ENCODE peak calls at places on chromosomes 2 and 18, in four cellular contexts. W is endothelial cell of umbilical vein, Z is IMR-90, N is K562. B is an unnamed sample.

GRCh38 chr2:4690913-4691312 is 987.5 kb downstream of the DCDC2C start:
- DNase-seq in N (no peak), W (no peak), Z (no peak), B (no peak)

GRCh38 chr2:153967248-153967973 is 95.7 kb downstream of the GALNT13 start:
- DNase-seq in Z (no peak), W (no peak), N (no peak), B (no peak)

GRCh38 chr2:155696561-155696960 is 636.0 kb downstream of the NR4A2 start:
- DNase-seq in Z (no peak), N (no peak), W (peak; percentile 72), B (no peak)

GRCh38 chr2:145764631-145765030 is 1244.7 kb upstream of the ZEB2 start:
- DNase-seq in N (no peak), W (peak; percentile 28), Z (no peak), B (no peak)

GRCh38 chr18:45357681-45358470 is 257.4 kb upstream of the SLC14A2 start:
- DNase-seq in Z (no peak), N (no peak), W (no peak), B (no peak)

GRCh38 chr2:37379881-37380296 is 35.5 kb downstream of the QPCT start:
- DNase-seq in Z (no peak), W (peak; percentile 80), N (no peak), B (no peak)

GRCh38 chr2:39243469-39244123 is at the start of gene CDKL4:
- DNase-seq in W (no peak), Z (no peak), N (no peak), B (no peak)

GRCh38 chr2:170571612-170572011 is 143.5 kb upstream of the SP5 start:
- DNase-seq in W (no peak), N (no peak), Z (no peak), B (no peak)

GRCh38 chr2:16617282-16618266 is 48.1 kb downstream of the CYRIA start:
- DNase-seq in W (peak; percentile 59), N (peak; percentile 45), Z (peak; percentile 56), B (no peak)

GRCh38 chr2:74188018-74188601 is 9.4 kb upstream of the MOB1A start:
- DNase-seq in Z (peak; percentile 90), W (no peak), N (no peak), B (peak; percentile 85)

GRCh38 chr2:122001441-122001874 is 246.0 kb downstream of the TSN start:
- DNase-seq in Z (no peak), W (no peak), N (no peak), B (no peak)

GRCh38 chr2:202632682-202633081 is 2.1 kb upstream of the FAM117B start:
- DNase-seq in W (peak; percentile 58), N (no peak), Z (peak; percentile 58), B (no peak)

GRCh38 chr18:32040936-32041335 is 22.3 kb downstream of the RNF125 start:
- DNase-seq in W (peak; percentile 6), N (no peak), Z (no peak), B (no peak)

GRCh38 chr2:14577843-14578242 is 54.7 kb upstream of the LRATD1 start:
- DNase-seq in Z (no peak), N (no peak), W (no peak), B (no peak)

GRCh38 chr18:42183746-42184145 is 228.7 kb downstream of the PIK3C3 start:
- DNase-seq in N (no peak), Z (peak; percentile 61), W (no peak), B (no peak)

GRCh38 chr18:12520442-12520992 is 112.8 kb downstream of the PRELID3A start:
- DNase-seq in W (no peak), N (no peak), Z (peak; percentile 10), B (no peak)

GRCh38 chr2:70767094-70767698 is 804 bp downstream of the ADD2 start:
- DNase-seq in W (no peak), Z (no peak), N (peak; percentile 78), B (no peak)

GRCh38 chr18:22688877-22689496 is 244.1 kb upstream of the RBBP8 start:
- DNase-seq in W (no peak), Z (no peak), N (no peak), B (no peak)
- H3K9me1 ChIP-seq in W (no peaks in the 10 kb centered on the region), Z (peaks cover 5% of the 10 kb centered on the region), N (no peaks in the 10 kb centered on the region), B (no peaks in the 10 kb centered on the region)

DNA sequence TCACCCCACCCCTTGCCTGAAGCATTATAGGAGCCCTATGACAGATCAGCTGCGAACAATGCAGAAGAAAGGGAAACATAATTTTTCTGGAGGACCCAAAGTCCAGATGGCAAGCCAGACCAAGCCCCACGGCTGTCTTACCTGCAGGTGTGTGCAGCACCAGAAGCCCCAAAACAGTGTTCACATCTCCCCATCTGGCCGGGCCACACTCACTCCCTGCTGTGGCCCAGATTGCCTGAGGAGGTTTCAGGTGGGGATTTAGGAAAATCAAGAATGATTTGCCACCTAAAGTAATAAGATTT is 11.7 kb upstream of the STK17B start:
- DNase-seq in W (no peak), N (no peak), Z (no peak), B (no peak)
- H3K9ac ChIP-seq in W (no peak overlapping the region), N (no peak overlapping the region), Z (no peak overlapping the region), B (no peak overlapping the region)

GRCh38 chr2:24950100-24950499 is 21.7 kb downstream of the DNAJC27 start:
- DNase-seq in Z (no peak), W (no peak), N (no peak), B (no peak)

GRCh38 chr2:24948506-24948905 is 23.2 kb downstream of the DNAJC27 start:
- DNase-seq in W (no peak), N (no peak), Z (no peak), B (no peak)

GRCh38 chr2:24947758-24948157 is 24.0 kb downstream of the DNAJC27 start:
- DNase-seq in W (no peak), N (no peak), Z (no peak), B (no peak)

GRCh38 chr2:24943427-24943826 is 23.4 kb upstream of the ADCY3 start:
- DNase-seq in W (no peak), N (no peak), Z (peak; percentile 44), B (no peak)

DNA sequence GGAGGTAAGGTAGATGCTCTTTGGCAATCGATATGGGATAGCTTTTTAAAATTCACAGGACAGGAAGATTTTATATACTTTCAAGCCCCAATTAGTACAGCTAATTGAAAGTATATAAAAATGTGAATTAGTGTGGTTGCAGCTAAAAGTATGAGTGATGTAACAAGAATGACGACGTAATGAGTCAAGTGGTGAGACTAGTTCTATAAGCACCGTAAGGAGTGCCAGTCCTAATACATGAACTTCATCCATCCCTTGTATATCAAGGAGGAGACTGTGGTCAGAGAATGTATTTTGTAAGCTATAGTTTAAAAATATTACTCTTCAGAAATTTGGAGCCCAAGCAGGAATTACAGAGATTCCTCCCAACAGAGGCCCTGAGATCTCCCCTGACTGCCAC is 25.8 kb downstream of the DNAJC27 start:
- DNase-seq in Z (peak; percentile 61), W (no peak), N (no peak), B (no peak)
- H2AFZ ChIP-seq in Z (no peak overlapping the region), W (no peak overlapping the region), N (no peak overlapping the region), B (no peak overlapping the region)

GRCh38 chr18:48882379-48882778 is 68.4 kb downstream of the SMAD7 start:
- DNase-seq in W (no peak), Z (no peak), N (no peak), B (no peak)
- H3K9me1 ChIP-seq in W (no peaks in the 10 kb centered on the region), Z (peaks cover 7% of the 10 kb centered on the region), N (no peaks in the 10 kb centered on the region), B (no peaks in the 10 kb centered on the region)

GRCh38 chr2:134718095-134718955 is 475 bp downstream of the TMEM163 start:
- DNase-seq in W (peak; percentile 35), N (no peak), Z (no peak), B (no peak)
- H3K9ac ChIP-seq in W (no peak overlapping the region), N (no peak overlapping the region), Z (no peak overlapping the region), B (no peak overlapping the region)

DNA sequence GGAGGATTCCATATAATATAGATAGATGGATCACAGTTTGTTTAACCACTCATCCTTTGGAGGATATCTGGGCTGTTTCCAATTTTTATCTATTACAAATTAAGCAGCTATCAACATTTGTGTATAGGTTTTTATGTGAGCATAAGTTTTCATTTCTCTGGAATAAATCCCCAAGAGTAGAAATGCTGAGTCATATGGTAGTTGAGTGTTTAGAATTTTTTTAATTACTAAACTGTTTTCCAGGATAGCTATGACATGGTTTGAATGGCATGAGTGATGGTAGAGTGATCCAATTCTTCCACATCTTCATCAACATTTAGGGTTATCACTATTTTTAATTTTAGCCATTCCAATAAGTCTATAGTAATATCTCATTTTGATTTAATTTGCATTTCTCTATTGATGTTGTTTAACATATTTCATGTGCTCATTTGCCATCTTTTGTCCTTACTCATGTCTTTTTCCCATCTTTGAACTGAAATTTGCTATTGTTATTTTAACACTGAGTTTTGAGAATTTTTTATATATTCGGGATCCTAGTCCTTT is 31.4 kb downstream of the ABCB11 start:
- DNase-seq in W (peak; percentile 47), Z (no peak), N (no peak), B (no peak)
- H2AFZ ChIP-seq in W (no peak overlapping the region), Z (no peak overlapping the region), N (no peak overlapping the region), B (no peak overlapping the region)

GRCh38 chr2:129764376-129765325 is 214.8 kb upstream of the RAB6C start:
- DNase-seq in N (no peak), Z (no peak), W (no peak), B (no peak)
- H3K9me1 ChIP-seq in N (no peaks in the 10 kb centered on the region), Z (no peaks in the 10 kb centered on the region), W (no peaks in the 10 kb centered on the region), B (no peaks in the 10 kb centered on the region)

GRCh38 chr2:205685314-205686230 is 3.3 kb downstream of the NRP2 start:
- DNase-seq in N (no peak), Z (peak; percentile 67), W (peak; percentile 40), B (no peak)
- H3K9ac ChIP-seq in N (no peak overlapping the region), Z (peak overlapping the region; percentile 95), W (peak overlapping the region; percentile 92), B (peak overlapping the region; percentile 90)